ENCODE peak calls at places on chromosome 17, in five cellular contexts. X is astrocyte of the cerebellum, Z is thyroid gland, J is AG04450, Q is mucosa of descending colon. P is an unnamed sample.

GRCh38 chr17:32819035-32819434 is 57.9 kb downstream of the MYO1D start:
- DNase-seq in J (no peak), Q (no peak), Z (no peak), X (no peak), P (no peak)

GRCh38 chr17:44775838-44776621 is 17.2 kb downstream of the ADAM11 start:
- DNase-seq in X (no peak), Z (no peak), J (no peak), Q (no peak), P (no peak)

GRCh38 chr17:1070411-1070810 is 73.5 kb downstream of the TIMM22 start:
- DNase-seq in J (no peak), X (no peak), Z (no peak), Q (no peak), P (no peak)

GRCh38 chr17:7912927-7913524 is 3.1 kb downstream of the RNF227 start:
- DNase-seq in Q (peak; percentile 68), J (peak; percentile 64), Z (no peak), X (peak; percentile 62), P (no peak)

GRCh38 chr17:9725575-9725974 is 65.8 kb downstream of the DHRS7C start:
- DNase-seq in Q (no peak), Z (no peak), J (no peak), X (peak; percentile 32), P (no peak)

GRCh38 chr17:45087496-45087975 is 26.4 kb downstream of the NMT1 start:
- DNase-seq in J (no peak), X (peak; percentile 36), Q (no peak), Z (peak; percentile 88), P (no peak)

GRCh38 chr17:50098583-50098982 is 3.4 kb downstream of the PDK2 start:
- DNase-seq in Z (no peak), X (no peak), Q (no peak), J (no peak), P (no peak)

GRCh38 chr17:81165246-81166032 is at the start of gene PVALEF:
- DNase-seq in Q (no peak), J (no peak), X (no peak), Z (peak; percentile 18), P (no peak)

GRCh38 chr17:2347805-2348685 is 10.7 kb downstream of the SGSM2 start:
- DNase-seq in J (peak; percentile 72), X (no peak), Q (peak; percentile 38), Z (no peak), P (peak; percentile 53)

GRCh38 chr17:8649157-8650118 is 18.9 kb upstream of the MYH10 start:
- DNase-seq in Q (no peak), J (peak; percentile 92), X (peak; percentile 68), Z (no peak), P (no peak)

GRCh38 chr17:61000911-61001310 is 323.3 kb downstream of the BCAS3 start:
- DNase-seq in J (peak; percentile 26), Z (no peak), Q (no peak), X (peak; percentile 2), P (no peak)

GRCh38 chr17:5780476-5780875 is 196.2 kb upstream of the NLRP1 start:
- DNase-seq in Q (no peak), J (no peak), Z (no peak), X (no peak), P (no peak)

GRCh38 chr17:82320956-82321927 is 3.8 kb upstream of the CD7 start:
- DNase-seq in Z (no peak), X (no peak), J (no peak), Q (peak; percentile 52), P (no peak)

GRCh38 chr17:9456265-9456664 is 119.4 kb downstream of the STX8 start:
- DNase-seq in X (no peak), Q (peak; percentile 29), J (no peak), Z (peak; percentile 3), P (no peak)

GRCh38 chr17:45834471-45835396 is 9.9 kb upstream of the SPPL2C start:
- DNase-seq in Z (no peak), X (no peak), Q (no peak), J (no peak), P (no peak)

GRCh38 chr17:13698832-13699231 is 97.1 kb upstream of the HS3ST3A1 start:
- DNase-seq in Q (no peak), Z (no peak), X (no peak), J (no peak), P (no peak)

GRCh38 chr17:2854662-2855061 is 58.4 kb downstream of the RAP1GAP2 start:
- DNase-seq in J (no peak), Z (peak; percentile 63), X (no peak), Q (peak; percentile 37), P (no peak)

GRCh38 chr17:43634681-43635125 is 27.0 kb downstream of the MEOX1 start:
- DNase-seq in X (no peak), J (no peak), Q (no peak), Z (peak; percentile 69), P (no peak)

GRCh38 chr17:75731086-75731715 is 9.9 kb downstream of the ITGB4 start:
- DNase-seq in X (no peak), Z (no peak), J (no peak), Q (no peak), P (no peak)

GRCh38 chr17:74245145-74245817 is 28.8 kb upstream of the DNAI2 start:
- DNase-seq in Q (no peak), Z (no peak), X (no peak), J (no peak), P (no peak)

GRCh38 chr17:56715613-56716357 is 117.9 kb downstream of the C17orf67 start:
- DNase-seq in X (peak; percentile 75), Z (peak; percentile 85), Q (peak; percentile 85), J (peak; percentile 62), P (peak; percentile 32)

GRCh38 chr17:61522088-61522487 is 68.9 kb downstream of the NACA2 start:
- DNase-seq in Q (no peak), Z (no peak), J (no peak), X (no peak), P (no peak)

GRCh38 chr17:7258731-7259554 is 3.3 kb downstream of the CLDN7 start:
- DNase-seq in J (no peak), Z (no peak), Q (peak; percentile 89), X (no peak), P (no peak)

GRCh38 chr17:28384281-28385036 is 13.0 kb downstream of the SARM1 start:
- DNase-seq in Z (peak; percentile 91), J (no peak), Q (peak; percentile 83), X (no peak), P (no peak)

GRCh38 chr17:17783121-17783824 is 53.5 kb downstream of the SREBF1 start:
- DNase-seq in Z (peak; percentile 85), Q (peak; percentile 79), X (no peak), J (no peak), P (no peak)

GRCh38 chr17:21463779-21464407 is 87.7 kb downstream of the KCNJ12 start:
- DNase-seq in Q (no peak), X (no peak), Z (no peak), J (no peak), P (no peak)

GRCh38 chr17:11900103-11900502 is 97.2 kb downstream of the ZNF18 start:
- DNase-seq in J (no peak), X (no peak), Z (no peak), Q (peak; percentile 5), P (no peak)

GRCh38 chr17:42221886-42222745 is 27.8 kb upstream of the GHDC start:
- DNase-seq in J (peak; percentile 13), X (no peak), Z (peak; percentile 7), Q (peak; percentile 34), P (no peak)

GRCh38 chr17:28041844-28042656 is 427 bp upstream of the NLK start:
- DNase-seq in J (no peak), Z (no peak), X (no peak), Q (no peak), P (no peak)

GRCh38 chr17:55564077-55564476 is 52.8 kb upstream of the SMIM36 start:
- DNase-seq in X (no peak), Z (no peak), J (no peak), Q (no peak), P (no peak)

DNA sequence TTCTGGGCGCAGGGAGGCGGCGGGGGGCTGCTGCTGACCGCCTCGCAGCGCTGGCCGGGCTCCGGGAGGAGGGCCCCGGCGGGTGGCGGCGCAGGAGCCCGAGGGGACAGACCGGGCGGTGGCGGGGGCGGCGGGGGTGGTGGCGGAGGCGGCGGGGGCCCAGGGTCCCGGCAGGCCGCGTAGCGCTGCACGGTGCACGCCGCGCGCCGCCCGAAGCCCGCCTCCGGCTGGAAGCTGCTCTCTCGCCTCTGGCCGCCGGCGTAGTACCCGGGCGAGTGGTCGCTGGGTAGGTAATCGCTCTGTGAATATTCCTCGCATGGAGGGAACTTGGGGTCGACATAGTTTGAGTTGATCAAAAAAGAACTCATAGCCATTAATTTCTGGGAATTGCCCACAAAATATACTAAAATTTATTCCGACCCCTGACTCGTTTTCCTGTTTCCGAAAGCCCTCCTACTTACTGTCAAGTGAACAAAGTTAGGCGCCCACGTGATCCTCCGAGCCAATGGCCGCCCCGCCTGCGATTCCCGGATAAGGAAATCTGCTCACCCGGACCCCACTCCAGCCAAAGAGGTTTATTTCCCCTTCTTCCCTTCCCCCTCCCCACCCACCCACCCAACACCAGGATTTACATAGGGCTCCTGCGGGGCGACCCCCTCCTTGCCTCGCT is at the start of gene HOXB4:
- DNase-seq in Q (peak; percentile 85), J (no peak), Z (peak; percentile 41), X (peak; percentile 65), P (no peak)
- H3K4me3 ChIP-seq in Q (peak within 1 kb of the TSS; percentile 2), J (peak within 1 kb of the TSS; percentile 90), Z (no peak within 1 kb of the TSS), X (peak within 1 kb of the TSS; percentile 82), P (no peak within 1 kb of the TSS)

GRCh38 chr17:80035937-80036714 is at the start of gene CCDC40:
- DNase-seq in Z (peak; percentile 86), X (no peak), J (no peak), Q (peak; percentile 84), P (no peak)
- TF ChIP-seq CTCF in Z (no peak), X (peak; percentile 4), J (no peak), Q (no peak), P (no peak)

DNA sequence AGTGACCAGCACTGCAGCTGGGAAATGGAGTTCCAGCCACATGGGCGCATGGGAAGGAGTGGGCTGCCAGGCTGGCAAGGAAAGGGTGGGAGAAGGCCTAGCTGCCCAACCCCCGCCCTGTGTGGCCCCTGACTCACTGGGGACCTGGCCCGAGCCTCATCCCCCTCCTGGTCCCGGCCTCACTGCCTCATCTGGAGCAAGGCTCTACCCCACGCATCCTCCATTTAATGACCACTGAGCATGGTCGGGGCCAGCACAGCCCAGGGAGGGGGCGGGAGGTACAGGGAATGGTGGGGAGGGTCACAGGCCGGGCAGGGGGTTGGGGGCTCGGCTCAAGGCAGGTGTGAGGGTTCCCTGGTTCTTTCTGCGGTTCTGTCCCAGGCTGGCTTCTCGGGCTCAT is 16.1 kb downstream of the SPNS2 start:
- DNase-seq in J (no peak), Z (no peak), X (no peak), Q (no peak), P (no peak)
- H3K4me3 ChIP-seq in J (no peak overlapping the region), Z (no peak overlapping the region), X (no peak overlapping the region), Q (no peak overlapping the region), P (no peak overlapping the region)

GRCh38 chr17:69084911-69085310 is 24.2 kb upstream of the ABCA9 start:
- DNase-seq in Z (peak; percentile 13), X (no peak), J (no peak), Q (peak; percentile 9), P (no peak)
- TF ChIP-seq CTCF in Z (peak; percentile 19), X (peak; percentile 53), J (peak; percentile 44), Q (no peak), P (peak; percentile 51)

P was measured in retinal pigment epithelial cell.